ENCODE peak calls at places on chromosomes 1 and 21, in nine cellular contexts. U, N, G, F, Z, C, D, P and W are unnamed samples.

GRCh38 chr1:148353461-148354283 is 129.4 kb downstream of the PPIAL4G start:
- DNase-seq in U (no peak), Z (no peak), C (no peak), N (no peak), D (no peak), G (peak; percentile 93), F (no peak), P (peak; percentile 82), W (peak; percentile 15)

GRCh38 chr1:150925080-150925479 is 1.1 kb upstream of the SETDB1 start:
- DNase-seq in N (peak; percentile 49), C (no peak), F (no peak), D (no peak), G (no peak), U (peak; percentile 28), P (no peak), Z (no peak), W (no peak)

GRCh38 chr1:78651247-78651646 is 1.6 kb downstream of the IFI44 start:
- DNase-seq in G (no peak), N (no peak), U (no peak), C (no peak), D (no peak), F (no peak), P (peak; percentile 72), Z (no peak), W (no peak)

GRCh38 chr1:235050911-235051360 is 77.7 kb downstream of the TOMM20 start:
- DNase-seq in P (peak; percentile 91), C (peak; percentile 48), G (no peak), Z (peak; percentile 45), F (no peak), D (no peak), N (peak; percentile 42), U (no peak), W (no peak)

GRCh38 chr1:98306517-98307089 is 354.9 kb upstream of the SNX7 start:
- DNase-seq in P (no peak), U (no peak), N (no peak), D (no peak), G (no peak), F (no peak), Z (no peak), C (no peak), W (no peak)

GRCh38 chr1:226888816-226889215 is 18.4 kb downstream of the PSEN2 start:
- DNase-seq in Z (no peak), F (no peak), C (no peak), N (no peak), G (no peak), U (no peak), D (no peak), P (no peak), W (no peak)

GRCh38 chr1:94527447-94528031 is 14.0 kb downstream of the F3 start:
- DNase-seq in C (no peak), G (no peak), P (peak; percentile 55), Z (no peak), U (no peak), F (no peak), D (no peak), N (no peak), W (no peak)

GRCh38 chr1:40038693-40039092 is 1.8 kb upstream of the CAP1 start:
- DNase-seq in C (no peak), N (no peak), Z (no peak), P (no peak), U (no peak), F (no peak), G (no peak), D (no peak), W (no peak)

GRCh38 chr21:35428927-35429326 is 379.8 kb upstream of the RUNX1 start:
- DNase-seq in P (peak; percentile 30), U (no peak), C (no peak), D (no peak), F (no peak), N (no peak), G (no peak), Z (no peak), W (no peak)

GRCh38 chr1:154222518-154222917 is 1.8 kb downstream of the UBAP2L start:
- DNase-seq in Z (no peak), D (no peak), U (no peak), G (no peak), P (no peak), N (no peak), F (no peak), C (no peak), W (no peak)

GRCh38 chr1:11498956-11499824 is 20.2 kb downstream of the DISP3 start:
- DNase-seq in G (no peak), F (no peak), C (no peak), D (no peak), Z (no peak), N (no peak), U (no peak), P (no peak), W (no peak)

DNA sequence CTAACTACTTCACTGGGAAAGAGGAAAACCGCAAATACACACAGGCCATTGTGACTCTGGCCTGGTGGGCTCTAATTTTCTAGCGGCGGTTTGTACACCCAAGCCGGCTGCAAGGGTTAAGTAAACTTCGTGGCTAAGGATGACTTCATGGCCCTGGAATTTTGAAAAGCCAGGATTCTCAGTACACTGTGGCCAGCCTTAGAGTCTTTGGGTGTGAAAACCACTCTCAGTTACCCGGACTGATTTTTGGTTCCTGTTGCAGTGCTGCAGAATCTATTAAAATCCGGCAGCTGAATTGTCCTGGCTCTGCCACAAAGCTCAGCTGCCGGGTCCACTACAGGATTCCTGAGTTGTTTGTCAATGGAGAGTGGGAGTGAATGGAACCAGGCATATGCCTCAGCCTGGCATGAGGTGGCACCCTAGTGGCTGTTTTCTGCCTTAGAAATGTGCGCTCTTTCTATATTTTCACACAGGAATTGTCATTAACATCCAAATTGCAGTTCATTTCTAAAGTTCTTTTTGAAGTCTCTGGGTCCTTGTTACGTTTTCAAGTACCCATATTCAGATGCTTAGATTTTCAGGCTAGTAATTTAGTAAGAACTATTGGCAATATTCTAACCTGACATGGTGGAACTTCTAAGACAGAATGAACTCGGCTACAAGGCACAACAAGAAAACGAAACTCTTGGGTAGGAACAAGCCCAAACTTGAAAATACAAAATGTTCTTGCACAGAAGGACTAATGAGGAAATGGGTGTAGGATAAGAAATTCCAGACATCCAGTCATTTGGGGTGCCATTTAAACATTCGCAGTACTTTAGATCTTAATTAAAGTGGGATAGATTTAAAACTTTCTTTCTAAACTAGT is 255.9 kb downstream of the NFIA start:
- DNase-seq in Z (peak; percentile 65), P (peak; percentile 88), G (peak; percentile 81), F (no peak), C (peak; percentile 76), U (no peak), N (peak; percentile 66), D (peak; percentile 28), W (peak; percentile 28)
- TF ChIP-seq CTCF in Z (peak; percentile 68), P (peak; percentile 70), G (peak; percentile 78), F (no peak), C (peak; percentile 72), U (peak; percentile 57), N (peak; percentile 77), D (peak; percentile 68), W (peak; percentile 49)

DNA sequence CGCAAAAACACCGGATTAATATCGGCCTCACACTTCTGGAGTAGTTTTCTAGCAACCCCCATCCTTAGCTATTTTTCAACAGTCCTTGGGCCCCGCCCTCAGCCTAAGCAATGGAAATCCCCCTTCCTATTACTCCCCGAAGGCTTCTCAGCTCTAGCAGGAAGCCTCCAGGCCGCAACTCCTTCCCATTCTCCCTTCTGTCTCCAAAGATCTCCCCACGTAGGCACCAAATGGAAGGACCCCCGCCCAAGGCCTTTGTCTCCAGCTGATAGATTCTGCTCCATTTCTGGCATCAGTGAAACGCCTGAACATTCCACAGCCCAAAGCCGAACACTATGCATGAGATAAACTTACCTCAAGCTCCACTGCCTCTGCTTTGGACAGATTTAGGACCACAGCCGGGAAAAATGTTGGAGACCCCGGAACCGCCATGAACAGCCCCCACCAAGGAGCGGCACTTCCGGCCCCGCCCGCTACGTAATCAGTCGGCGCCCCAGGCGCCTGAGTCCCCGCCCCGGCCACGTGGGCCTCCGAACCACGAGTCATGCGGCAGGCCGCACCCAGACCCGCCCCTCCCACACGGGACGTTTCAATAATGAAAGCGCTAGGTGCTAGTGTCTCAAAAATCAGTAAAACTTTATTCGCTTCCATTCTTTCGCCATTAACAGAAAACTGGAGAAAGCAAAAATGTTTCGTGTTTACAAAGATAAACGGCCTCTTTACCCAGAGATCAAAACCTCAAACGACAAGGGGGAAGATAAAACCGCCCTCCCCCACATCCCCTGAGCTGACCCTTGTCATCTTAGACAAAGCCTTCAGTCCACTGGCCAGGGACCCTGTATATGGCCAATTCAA is at the start of gene NRAS:
- DNase-seq in Z (peak; percentile 96), C (peak; percentile 98), N (peak; percentile 97), P (peak; percentile 87), G (peak; percentile 85), D (peak; percentile 94), F (peak; percentile 89), U (peak; percentile 90), W (peak; percentile 95)
- TF ChIP-seq CTCF in Z (no peak), C (no peak), N (no peak), P (no peak), G (no peak), D (no peak), F (no peak), U (no peak), W (no peak)

GRCh38 chr1:178367151-178367550 is 129.6 kb downstream of the CLEC20A start:
- DNase-seq in G (no peak), U (no peak), N (no peak), D (no peak), F (no peak), C (no peak), P (no peak), Z (no peak), W (no peak)
- TF ChIP-seq CTCF in G (no peak), U (no peak), N (no peak), D (no peak), F (no peak), C (no peak), P (no peak), Z (no peak), W (no peak)

GRCh38 chr21:28310711-28311110 is 682.0 kb downstream of the LTN1 start:
- DNase-seq in Z (no peak), D (no peak), P (no peak), N (no peak), C (no peak), G (no peak), F (no peak), U (no peak), W (no peak)

GRCh38 chr21:28309596-28309995 is 683.1 kb downstream of the LTN1 start:
- DNase-seq in Z (no peak), G (no peak), F (no peak), D (no peak), C (no peak), N (no peak), P (no peak), U (no peak), W (no peak)

GRCh38 chr21:28317177-28317950 is 675.3 kb downstream of the LTN1 start:
- DNase-seq in F (no peak), P (no peak), N (no peak), C (no peak), U (no peak), Z (no peak), D (no peak), G (no peak), W (no peak)

GRCh38 chr21:28308516-28308915 is 684.2 kb downstream of the LTN1 start:
- DNase-seq in N (no peak), G (no peak), U (no peak), P (peak; percentile 45), D (no peak), F (no peak), Z (no peak), C (no peak), W (no peak)

DNA sequence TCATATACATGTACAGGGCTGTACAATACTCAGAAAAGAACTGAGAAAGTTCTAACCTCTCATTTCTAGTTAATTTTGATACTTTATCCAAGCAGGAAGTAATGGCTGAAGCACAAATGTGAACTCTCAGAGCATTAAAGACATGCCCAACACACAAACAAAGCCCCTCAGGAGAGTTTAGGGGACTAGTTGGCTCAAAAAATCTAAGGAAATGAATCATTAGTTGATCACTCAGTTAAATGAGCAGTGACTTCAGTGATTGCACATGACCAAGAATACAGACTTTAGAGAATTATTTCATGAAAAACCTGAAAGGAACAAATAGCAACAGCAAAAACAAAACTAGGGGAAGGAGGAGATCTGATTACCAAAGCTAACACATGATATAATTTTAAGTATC is 680.9 kb downstream of the LTN1 start:
- DNase-seq in C (no peak), G (no peak), D (no peak), U (no peak), F (no peak), Z (no peak), P (no peak), N (no peak), W (no peak)
- TF ChIP-seq CTCF in C (no peak), G (no peak), D (no peak), U (no peak), F (no peak), Z (no peak), P (no peak), N (no peak), W (no peak)